ENCODE peak calls at places on chromosomes 6 and 20, in four cellular contexts. B is Daoy, G is C1 segment of cervical spinal cord, M is aorta. Q is an unnamed sample.

GRCh38 chr6:15800821-15801617 is 138.2 kb upstream of the DTNBP1 start:
- DNase-seq in B (peak), G (no peak), M (no peak), Q (no peak)

GRCh38 chr20:1800777-1801176 is 94.4 kb upstream of the SIRPA start:
- DNase-seq in B (no peak), G (no peak), M (no peak), Q (no peak)

GRCh38 chr20:35616465-35617396 is 1.1 kb downstream of the SPAG4 start:
- DNase-seq in B (peak), G (peak), M (peak), Q (peak)

GRCh38 chr6:78611886-78612480 is 255.4 kb upstream of the IRAK1BP1 start:
- DNase-seq in B (no peak), G (no peak), M (no peak), Q (no peak)

GRCh38 chr6:3011158-3011557 is 11.5 kb downstream of the NQO2 start:
- DNase-seq in B (no peak), G (no peak), M (no peak), Q (no peak)

GRCh38 chr20:62818592-62819493 is 2.0 kb downstream of the COL9A3 start:
- DNase-seq in B (peak), G (peak), M (peak), Q (peak)

GRCh38 chr6:136822051-136822378 is 377 bp upstream of the PEX7 start:
- DNase-seq in B (peak), G (no peak), M (no peak), Q (no peak)

GRCh38 chr20:25292176-25292891 is 44.4 kb downstream of the PYGB start:
- DNase-seq in B (no peak), G (no peak), M (no peak), Q (no peak)

GRCh38 chr20:9476174-9476573 is 38.2 kb upstream of the LAMP5 start:
- DNase-seq in B (no peak), G (no peak), M (no peak), Q (no peak)

GRCh38 chr20:45629496-45630100 is at the start of gene WFDC10A:
- DNase-seq in B (peak), G (no peak), M (no peak), Q (no peak)

GRCh38 chr6:150751296-150751695 is 114.2 kb upstream of the MTHFD1L start:
- DNase-seq in B (peak), G (no peak), M (no peak), Q (no peak)

GRCh38 chr20:52473171-52473570 is 281.6 kb upstream of the ZFP64 start:
- DNase-seq in B (no peak), G (no peak), M (no peak), Q (no peak)

GRCh38 chr20:58640446-58640845 is 10.6 kb upstream of the STX16 start:
- DNase-seq in B (peak), G (no peak), M (no peak), Q (no peak)

GRCh38 chr20:5688431-5688972 is 61.7 kb upstream of the SHLD1 start:
- DNase-seq in B (no peak), G (peak), M (no peak), Q (peak)

GRCh38 chr6:129786548-129786947 is 74.6 kb downstream of the TMEM244 start:
- DNase-seq in B (peak), G (no peak), M (no peak), Q (no peak)

GRCh38 chr6:5905431-5906339 is 101.0 kb downstream of the NRN1 start:
- DNase-seq in B (peak), G (no peak), M (peak), Q (peak)

GRCh38 chr6:88295663-88296062 is 129.5 kb upstream of the CNR1 start:
- DNase-seq in B (no peak), G (no peak), M (no peak), Q (no peak)

GRCh38 chr6:170159040-170159965 is 131.6 kb downstream of the DLL1 start:
- DNase-seq in B (no peak), G (no peak), M (peak), Q (no peak)

GRCh38 chr6:53846250-53846649 is 51.4 kb downstream of the LRRC1 start:
- DNase-seq in B (no peak), G (no peak), M (no peak), Q (no peak)

GRCh38 chr6:149913085-149913484 is 9.8 kb downstream of the RAET1G start:
- DNase-seq in B (no peak), G (no peak), M (no peak), Q (no peak)

GRCh38 chr20:57638173-57638894 is 18.1 kb upstream of the ZBP1 start:
- DNase-seq in B (peak), G (no peak), M (no peak), Q (no peak)

GRCh38 chr6:33621396-33622388 is 570 bp downstream of the ITPR3 start:
- DNase-seq in B (peak), G (no peak), M (no peak), Q (peak)

GRCh38 chr6:16322666-16323312 is 84.4 kb downstream of the GMPR start:
- DNase-seq in B (peak), G (peak), M (no peak), Q (peak)